ENCODE peak calls at places on chromosomes 6 and 20, in seven cellular contexts. One of them, this sample, is unnamed.

GRCh38 chr6:54419885-54420284 is 111.6 kb downstream of the TINAG start:
- DNase-seq in mesendoderm: no peak
- DNase-seq in Caco-2: no peak
- DNase-seq in breast epithelium: no peak
- DNase-seq in psoas muscle: no peak
- DNase-seq in cardiac muscle cell: no peak
- DNase-seq in pancreas: no peak
- DNase-seq in this sample: no peak

GRCh38 chr20:5091902-5092301 is 27.9 kb downstream of the PCNA start:
- DNase-seq in mesendoderm: no peak
- DNase-seq in Caco-2: peak; percentile 9
- DNase-seq in breast epithelium: no peak
- DNase-seq in psoas muscle: no peak
- DNase-seq in cardiac muscle cell: no peak
- DNase-seq in pancreas: no peak
- DNase-seq in this sample: no peak

GRCh38 chr20:13581451-13581850 is 57.3 kb downstream of the TASP1 start:
- DNase-seq in mesendoderm: no peak
- DNase-seq in Caco-2: no peak
- DNase-seq in breast epithelium: no peak
- DNase-seq in psoas muscle: no peak
- DNase-seq in cardiac muscle cell: no peak
- DNase-seq in pancreas: no peak
- DNase-seq in this sample: no peak

GRCh38 chr6:128667339-128667858 is 147.0 kb upstream of the PTPRK start:
- DNase-seq in mesendoderm: no peak
- DNase-seq in Caco-2: no peak
- DNase-seq in breast epithelium: no peak
- DNase-seq in psoas muscle: no peak
- DNase-seq in cardiac muscle cell: no peak
- DNase-seq in pancreas: no peak
- DNase-seq in this sample: no peak

GRCh38 chr20:62539208-62539607 is 63.4 kb upstream of the GATA5 start:
- DNase-seq in mesendoderm: no peak
- DNase-seq in Caco-2: no peak
- DNase-seq in breast epithelium: no peak
- DNase-seq in psoas muscle: no peak
- DNase-seq in cardiac muscle cell: no peak
- DNase-seq in pancreas: no peak
- DNase-seq in this sample: no peak

GRCh38 chr6:30769088-30769852 is 24.9 kb upstream of the IER3 start:
- DNase-seq in mesendoderm: peak; percentile 95
- DNase-seq in Caco-2: peak; percentile 92
- DNase-seq in breast epithelium: no peak
- DNase-seq in psoas muscle: peak; percentile 78
- DNase-seq in cardiac muscle cell: peak; percentile 18
- DNase-seq in pancreas: peak; percentile 30
- DNase-seq in this sample: peak; percentile 19

GRCh38 chr6:2961491-2961890 is 9.9 kb downstream of the SERPINB6 start:
- DNase-seq in mesendoderm: no peak
- DNase-seq in Caco-2: no peak
- DNase-seq in breast epithelium: no peak
- DNase-seq in psoas muscle: no peak
- DNase-seq in cardiac muscle cell: no peak
- DNase-seq in pancreas: no peak
- DNase-seq in this sample: no peak

GRCh38 chr20:22862645-22863230 is 172.4 kb upstream of the SSTR4 start:
- DNase-seq in mesendoderm: no peak
- DNase-seq in Caco-2: no peak
- DNase-seq in breast epithelium: no peak
- DNase-seq in psoas muscle: no peak
- DNase-seq in cardiac muscle cell: no peak
- DNase-seq in pancreas: no peak
- DNase-seq in this sample: no peak

GRCh38 chr6:1825277-1825676 is 215.6 kb downstream of the FOXC1 start:
- DNase-seq in mesendoderm: no peak
- DNase-seq in Caco-2: no peak
- DNase-seq in breast epithelium: no peak
- DNase-seq in psoas muscle: no peak
- DNase-seq in cardiac muscle cell: no peak
- DNase-seq in pancreas: no peak
- DNase-seq in this sample: no peak

GRCh38 chr6:152635949-152636674 is 1.1 kb downstream of the SYNE1 start:
- DNase-seq in mesendoderm: peak; percentile 57
- DNase-seq in Caco-2: no peak
- DNase-seq in breast epithelium: no peak
- DNase-seq in psoas muscle: peak; percentile 15
- DNase-seq in cardiac muscle cell: peak; percentile 47
- DNase-seq in pancreas: no peak
- DNase-seq in this sample: no peak

GRCh38 chr6:135300576-135300975 is 119.5 kb downstream of the MYB start:
- DNase-seq in mesendoderm: no peak
- DNase-seq in Caco-2: no peak
- DNase-seq in breast epithelium: no peak
- DNase-seq in psoas muscle: no peak
- DNase-seq in cardiac muscle cell: no peak
- DNase-seq in pancreas: no peak
- DNase-seq in this sample: no peak

GRCh38 chr6:100378576-100378975 is 86.1 kb downstream of the SIM1 start:
- DNase-seq in mesendoderm: no peak
- DNase-seq in Caco-2: no peak
- DNase-seq in breast epithelium: no peak
- DNase-seq in psoas muscle: no peak
- DNase-seq in cardiac muscle cell: no peak
- DNase-seq in pancreas: no peak
- DNase-seq in this sample: no peak

GRCh38 chr20:13006825-13007224 is 1.9 kb upstream of the SPTLC3 start:
- DNase-seq in mesendoderm: no peak
- DNase-seq in Caco-2: no peak
- DNase-seq in breast epithelium: no peak
- DNase-seq in psoas muscle: no peak
- DNase-seq in cardiac muscle cell: no peak
- DNase-seq in pancreas: no peak
- DNase-seq in this sample: no peak

GRCh38 chr20:24781061-24781980 is 167.7 kb upstream of the CST7 start:
- DNase-seq in mesendoderm: peak; percentile 29
- DNase-seq in Caco-2: peak; percentile 54
- DNase-seq in breast epithelium: peak; percentile 24
- DNase-seq in psoas muscle: no peak
- DNase-seq in cardiac muscle cell: peak; percentile 33
- DNase-seq in pancreas: no peak
- DNase-seq in this sample: no peak

GRCh38 chr6:118939683-118940082 is 4.7 kb upstream of the MCM9 start:
- DNase-seq in mesendoderm: no peak
- DNase-seq in Caco-2: no peak
- DNase-seq in breast epithelium: no peak
- DNase-seq in psoas muscle: no peak
- DNase-seq in cardiac muscle cell: no peak
- DNase-seq in pancreas: no peak
- DNase-seq in this sample: no peak

DNA sequence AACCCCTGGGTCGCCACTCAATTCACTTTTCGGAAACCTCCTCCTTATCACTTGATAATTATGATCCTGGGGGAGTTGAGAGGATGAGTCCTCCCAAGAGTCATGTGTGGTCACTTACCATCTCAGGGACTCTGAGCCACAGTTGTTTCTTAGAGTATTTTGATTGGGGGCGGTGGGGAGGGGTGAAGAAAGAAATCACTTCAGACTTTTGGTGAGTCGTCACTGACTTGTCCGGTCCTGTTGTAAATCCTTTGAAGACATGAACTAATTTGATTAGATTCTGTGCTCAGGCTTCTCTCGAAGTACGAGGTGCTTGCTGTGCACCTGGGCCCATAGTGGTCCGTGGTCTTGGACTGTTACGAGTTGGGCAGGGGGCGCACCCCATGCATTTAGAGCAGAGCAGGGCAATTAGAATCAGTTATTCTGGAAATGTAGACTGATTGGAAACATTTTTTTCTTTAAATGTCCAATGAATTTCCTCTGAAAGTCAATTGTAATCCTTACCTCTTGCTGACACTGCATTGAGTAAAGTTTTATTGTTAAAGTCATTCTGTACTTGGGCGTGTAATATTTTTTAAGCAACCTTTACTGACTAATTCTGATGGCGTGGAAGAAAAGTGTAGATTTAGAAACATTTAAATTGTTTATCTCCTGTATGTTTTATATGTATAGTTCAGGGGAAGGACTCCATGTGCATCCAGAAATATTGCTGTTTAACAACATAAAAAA is 173.4 kb downstream of the SLC16A10 start:
- DNase-seq in mesendoderm: no peak
- DNase-seq in Caco-2: no peak
- DNase-seq in breast epithelium: no peak
- DNase-seq in psoas muscle: no peak
- DNase-seq in cardiac muscle cell: no peak
- DNase-seq in pancreas: no peak
- DNase-seq in this sample: no peak
- H3K4me3 ChIP-seq in mesendoderm: no peak overlapping the region
- H3K4me3 ChIP-seq in Caco-2: peak overlapping the region; percentile 12
- H3K4me3 ChIP-seq in breast epithelium: peak overlapping the region; percentile 79
- H3K4me3 ChIP-seq in psoas muscle: peak overlapping the region; percentile 75
- H3K4me3 ChIP-seq in cardiac muscle cell: no peak overlapping the region
- H3K4me3 ChIP-seq in pancreas: no peak overlapping the region
- H3K4me3 ChIP-seq in this sample: peak overlapping the region; percentile 86

GRCh38 chr20:46139908-46140482 is 21.9 kb downstream of the CD40 start:
- DNase-seq in mesendoderm: no peak
- DNase-seq in Caco-2: no peak
- DNase-seq in breast epithelium: no peak
- DNase-seq in psoas muscle: no peak
- DNase-seq in cardiac muscle cell: no peak
- DNase-seq in pancreas: peak; percentile 9
- DNase-seq in this sample: no peak

GRCh38 chr20:46145646-46146045 is 27.5 kb downstream of the CD40 start:
- DNase-seq in mesendoderm: no peak
- DNase-seq in Caco-2: no peak
- DNase-seq in breast epithelium: no peak
- DNase-seq in psoas muscle: no peak
- DNase-seq in cardiac muscle cell: no peak
- DNase-seq in pancreas: no peak
- DNase-seq in this sample: no peak

GRCh38 chr20:46142124-46142523 is 24.0 kb downstream of the CD40 start:
- DNase-seq in mesendoderm: no peak
- DNase-seq in Caco-2: no peak
- DNase-seq in breast epithelium: no peak
- DNase-seq in psoas muscle: no peak
- DNase-seq in cardiac muscle cell: no peak
- DNase-seq in pancreas: no peak
- DNase-seq in this sample: no peak

GRCh38 chr20:46148313-46149213 is 30.4 kb downstream of the CD40 start:
- DNase-seq in mesendoderm: peak; percentile 17
- DNase-seq in Caco-2: no peak
- DNase-seq in breast epithelium: no peak
- DNase-seq in psoas muscle: no peak
- DNase-seq in cardiac muscle cell: no peak
- DNase-seq in pancreas: no peak
- DNase-seq in this sample: no peak

GRCh38 chr20:46144626-46145025 is 26.5 kb downstream of the CD40 start:
- DNase-seq in mesendoderm: no peak
- DNase-seq in Caco-2: no peak
- DNase-seq in breast epithelium: no peak
- DNase-seq in psoas muscle: no peak
- DNase-seq in cardiac muscle cell: no peak
- DNase-seq in pancreas: no peak
- DNase-seq in this sample: no peak
- H3K27me3 ChIP-seq in mesendoderm: no peaks in the 10 kb centered on the region
- H3K27me3 ChIP-seq in Caco-2: peaks cover 3% of the 10 kb centered on the region
- H3K27me3 ChIP-seq in breast epithelium: peaks cover 27% of the 10 kb centered on the region
- H3K27me3 ChIP-seq in psoas muscle: no peaks in the 10 kb centered on the region
- H3K27me3 ChIP-seq in cardiac muscle cell: no peaks in the 10 kb centered on the region
- H3K27me3 ChIP-seq in pancreas: no peaks in the 10 kb centered on the region
- H3K27me3 ChIP-seq in this sample: peaks cover 39% of the 10 kb centered on the region

GRCh38 chr6:20402181-20403079 is 751 bp downstream of the E2F3 start:
- DNase-seq in mesendoderm: peak; percentile 72
- DNase-seq in Caco-2: peak; percentile 44
- DNase-seq in breast epithelium: no peak
- DNase-seq in psoas muscle: peak; percentile 40
- DNase-seq in cardiac muscle cell: peak; percentile 71
- DNase-seq in pancreas: peak; percentile 10
- DNase-seq in this sample: peak; percentile 44
- H3K4me3 ChIP-seq in mesendoderm: peak overlapping the region; percentile 80
- H3K4me3 ChIP-seq in Caco-2: peak overlapping the region; percentile 91
- H3K4me3 ChIP-seq in breast epithelium: peak overlapping the region; percentile 97
- H3K4me3 ChIP-seq in psoas muscle: peak overlapping the region; percentile 84
- H3K4me3 ChIP-seq in cardiac muscle cell: peak overlapping the region; percentile 75
- H3K4me3 ChIP-seq in pancreas: peak overlapping the region; percentile 59
- H3K4me3 ChIP-seq in this sample: peak overlapping the region; percentile 90

GRCh38 chr6:17394192-17394611 is 807 bp downstream of the CAP2 start:
- DNase-seq in mesendoderm: peak; percentile 96
- DNase-seq in Caco-2: peak; percentile 73
- DNase-seq in breast epithelium: no peak
- DNase-seq in psoas muscle: peak; percentile 58
- DNase-seq in cardiac muscle cell: peak; percentile 82
- DNase-seq in pancreas: peak; percentile 55
- DNase-seq in this sample: peak; percentile 67

GRCh38 chr6:17395112-17395511 is 1.7 kb downstream of the CAP2 start:
- DNase-seq in mesendoderm: no peak
- DNase-seq in Caco-2: no peak
- DNase-seq in breast epithelium: no peak
- DNase-seq in psoas muscle: no peak
- DNase-seq in cardiac muscle cell: no peak
- DNase-seq in pancreas: no peak
- DNase-seq in this sample: no peak

GRCh38 chr6:17396256-17396655 is 2.9 kb downstream of the CAP2 start:
- DNase-seq in mesendoderm: no peak
- DNase-seq in Caco-2: no peak
- DNase-seq in breast epithelium: no peak
- DNase-seq in psoas muscle: no peak
- DNase-seq in cardiac muscle cell: no peak
- DNase-seq in pancreas: no peak
- DNase-seq in this sample: no peak

GRCh38 chr6:17392978-17393334 is 439 bp upstream of the CAP2 start:
- DNase-seq in mesendoderm: no peak
- DNase-seq in Caco-2: no peak
- DNase-seq in breast epithelium: no peak
- DNase-seq in psoas muscle: no peak
- DNase-seq in cardiac muscle cell: no peak
- DNase-seq in pancreas: no peak
- DNase-seq in this sample: no peak

DNA sequence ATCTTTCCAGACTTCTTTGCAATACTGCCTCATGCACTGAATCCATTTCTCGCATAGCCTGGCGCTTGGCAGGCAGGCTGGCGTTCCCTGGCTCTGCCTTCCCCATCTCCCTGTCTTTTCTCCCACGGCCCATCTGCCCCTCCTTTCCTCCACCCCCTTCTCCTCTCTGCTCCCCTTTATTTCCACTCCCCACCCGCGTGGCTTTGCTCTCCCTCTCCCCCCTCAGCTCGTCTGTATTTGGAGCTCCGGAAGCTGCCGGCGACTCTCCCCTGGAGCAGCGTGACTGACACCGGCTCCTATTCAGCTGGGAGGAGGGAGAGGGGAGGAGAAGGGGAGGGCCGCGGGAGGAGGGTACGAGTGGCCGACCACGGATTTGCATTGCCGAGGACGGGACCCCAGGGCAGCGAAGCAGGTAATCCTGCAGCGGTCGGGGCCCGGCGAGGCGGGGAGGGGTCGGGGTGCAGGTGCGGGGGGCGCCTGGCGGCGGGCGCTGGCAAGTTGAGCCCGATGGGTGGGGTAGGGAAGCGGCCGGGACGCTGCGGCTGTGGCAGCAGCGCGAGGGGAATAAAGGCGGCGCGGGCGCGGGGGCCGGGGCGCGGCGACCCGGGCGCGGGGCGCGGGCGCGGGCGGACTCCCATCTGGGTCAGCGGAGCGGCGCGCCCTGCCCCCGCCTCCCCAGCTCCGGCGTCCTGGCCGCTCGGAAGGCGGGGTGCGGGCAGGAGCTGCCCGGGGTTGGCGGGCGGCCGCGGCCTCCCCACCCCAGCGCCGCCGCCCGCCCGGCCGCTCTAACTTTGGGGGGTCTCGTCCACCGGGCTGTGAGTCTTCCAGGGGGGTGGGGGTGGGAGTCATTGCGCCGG is at the start of gene CAP2:
- DNase-seq in mesendoderm: peak; percentile 93
- DNase-seq in Caco-2: peak; percentile 70
- DNase-seq in breast epithelium: peak; percentile 61
- DNase-seq in psoas muscle: peak; percentile 74
- DNase-seq in cardiac muscle cell: peak; percentile 89
- DNase-seq in pancreas: peak; percentile 70
- DNase-seq in this sample: peak; percentile 88
- H3K27me3 ChIP-seq in mesendoderm: no peaks in the 10 kb centered on the region
- H3K27me3 ChIP-seq in Caco-2: no peaks in the 10 kb centered on the region
- H3K27me3 ChIP-seq in breast epithelium: no peaks in the 10 kb centered on the region
- H3K27me3 ChIP-seq in psoas muscle: no peaks in the 10 kb centered on the region
- H3K27me3 ChIP-seq in cardiac muscle cell: no peaks in the 10 kb centered on the region
- H3K27me3 ChIP-seq in pancreas: no peaks in the 10 kb centered on the region
- H3K27me3 ChIP-seq in this sample: no peaks in the 10 kb centered on the region

This sample was measured in HAP-1.